ENCODE peak calls at places on chromosome 20, in five cellular contexts. C, F, R, Q and S are unnamed samples.

GRCh38 chr20:53866787-53867740 is 203.3 kb downstream of the BCAS1 start:
- DNase-seq in C (no peak), F (no peak), R (no peak), Q (no peak), S (no peak)

GRCh38 chr20:36461600-36462439 is 79.5 kb upstream of the MYL9 start:
- DNase-seq in C (peak; percentile 57), F (peak; percentile 47), R (peak; percentile 43), Q (peak; percentile 86), S (peak; percentile 57)

GRCh38 chr20:44211177-44212039 is 837 bp upstream of the OSER1 start:
- DNase-seq in C (peak; percentile 55), F (peak; percentile 47), R (no peak), Q (peak; percentile 75), S (no peak)

GRCh38 chr20:40279390-40279789 is 409.6 kb downstream of the MAFB start:
- DNase-seq in C (peak; percentile 27), F (peak; percentile 88), R (no peak), Q (peak; percentile 72), S (peak; percentile 69)

GRCh38 chr20:37319120-37319717 is 26.7 kb upstream of the SRC start:
- DNase-seq in C (no peak), F (no peak), R (no peak), Q (no peak), S (no peak)

GRCh38 chr20:20632644-20633043 is 79.8 kb downstream of the RALGAPA2 start:
- DNase-seq in C (no peak), F (no peak), R (no peak), Q (no peak), S (no peak)

GRCh38 chr20:10565191-10565921 is 108.4 kb downstream of the JAG1 start:
- DNase-seq in C (no peak), F (peak; percentile 90), R (no peak), Q (no peak), S (no peak)

GRCh38 chr20:54294094-54294493 is 86.2 kb downstream of the PFDN4 start:
- DNase-seq in C (no peak), F (no peak), R (no peak), Q (no peak), S (no peak)

GRCh38 chr20:35120012-35120701 is 27.0 kb downstream of the EDEM2 start:
- DNase-seq in C (no peak), F (peak; percentile 61), R (no peak), Q (peak; percentile 78), S (no peak)

GRCh38 chr20:57468523-57469417 is 56.2 kb downstream of the CTCFL start:
- DNase-seq in C (no peak), F (no peak), R (no peak), Q (no peak), S (no peak)
- H3K4me3 ChIP-seq in C (no peak overlapping the region), F (no peak overlapping the region), R (no peak overlapping the region), Q (no peak overlapping the region), S (no peak overlapping the region)

DNA sequence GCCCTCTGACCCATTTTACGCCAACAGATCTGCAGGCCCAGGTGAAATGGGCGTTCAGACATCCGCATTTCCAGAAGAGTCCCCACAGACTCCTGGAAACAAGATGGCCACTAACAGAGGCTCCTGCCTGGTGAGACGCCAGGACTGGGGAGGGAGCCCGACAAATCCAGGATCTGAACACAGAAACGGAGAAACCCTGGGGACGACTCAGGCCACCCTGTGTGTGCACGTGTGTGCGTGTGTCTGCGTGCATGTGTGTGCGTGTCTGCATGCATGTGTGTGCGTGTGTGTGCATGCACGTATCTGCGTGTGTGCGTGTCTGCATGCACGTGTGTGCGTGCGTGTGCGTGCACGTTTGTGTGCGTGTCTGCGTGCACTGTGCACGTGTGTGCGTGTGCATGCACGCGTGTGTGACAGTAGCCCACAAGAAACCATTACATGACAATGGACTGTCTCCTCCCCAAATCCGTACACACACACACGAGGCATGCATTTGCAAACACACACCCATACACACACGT is 24.9 kb downstream of the CHRNA4 start:
- DNase-seq in C (no peak), F (no peak), R (no peak), Q (no peak), S (no peak)
- H3K4me3 ChIP-seq in C (no peak overlapping the region), F (no peak overlapping the region), R (no peak overlapping the region), Q (no peak overlapping the region), S (no peak overlapping the region)

DNA sequence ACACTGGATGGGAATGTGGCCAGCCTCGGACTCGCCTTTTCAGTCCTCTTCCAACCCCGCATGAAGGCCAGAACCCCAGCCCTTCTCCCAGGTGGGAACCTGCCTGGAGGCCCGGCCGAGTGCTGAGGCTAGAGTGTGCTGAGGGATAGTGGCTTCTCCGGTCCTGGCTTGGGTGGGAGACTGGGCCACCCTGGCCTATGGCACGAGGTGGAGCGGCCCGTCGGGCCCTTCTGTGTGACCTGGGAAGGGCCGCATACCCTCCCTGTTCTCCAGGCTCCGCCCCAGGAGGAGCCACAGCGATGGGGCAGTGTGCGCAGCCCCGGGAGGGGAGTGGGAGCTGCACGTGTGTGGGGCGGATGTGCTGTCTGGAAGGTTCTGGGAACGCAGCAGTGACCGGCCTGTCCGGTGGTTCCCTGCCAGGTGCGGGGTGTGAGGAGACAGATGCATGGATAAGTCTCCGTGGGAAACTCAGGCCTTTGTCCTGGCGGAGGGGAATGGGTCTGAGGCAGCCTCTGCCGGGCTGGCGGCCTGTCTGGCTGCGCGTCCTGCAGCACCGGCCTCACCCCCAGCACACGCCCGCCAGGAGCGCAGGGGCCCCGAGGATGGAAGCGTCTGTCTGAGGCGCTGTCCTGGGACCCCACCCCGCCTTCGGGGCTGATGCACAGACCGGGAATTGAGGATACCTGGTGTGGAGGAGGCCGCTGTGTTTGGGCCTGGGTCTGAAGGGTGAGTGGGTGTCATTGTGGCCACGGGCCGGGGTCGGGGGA is 1.1 kb upstream of the BHLHE23 start:
- DNase-seq in C (no peak), F (no peak), R (no peak), Q (no peak), S (no peak)
- H3K4me3 ChIP-seq in C (no peak overlapping the region), F (no peak overlapping the region), R (no peak overlapping the region), Q (no peak overlapping the region), S (no peak overlapping the region)

GRCh38 chr20:49287555-49288249 is 9.8 kb upstream of the ZNFX1 start:
- DNase-seq in C (no peak), F (peak; percentile 73), R (no peak), Q (no peak), S (no peak)

GRCh38 chr20:49290608-49291191 is 12.8 kb upstream of the ZNFX1 start:
- DNase-seq in C (no peak), F (no peak), R (no peak), Q (no peak), S (no peak)

GRCh38 chr20:49288250-49288751 is 10.4 kb upstream of the ZNFX1 start:
- DNase-seq in C (no peak), F (no peak), R (no peak), Q (no peak), S (no peak)

GRCh38 chr20:49286689-49287551 is 9.1 kb upstream of the ZNFX1 start:
- DNase-seq in C (peak; percentile 68), F (no peak), R (no peak), Q (no peak), S (no peak)

GRCh38 chr20:49288784-49289696 is 11.2 kb upstream of the ZNFX1 start:
- DNase-seq in C (peak; percentile 31), F (no peak), R (no peak), Q (no peak), S (no peak)
- H3K4me3 ChIP-seq in C (no peak overlapping the region), F (no peak overlapping the region), R (no peak overlapping the region), Q (no peak overlapping the region), S (no peak overlapping the region)

GRCh38 chr20:32473231-32474008 is 111.7 kb downstream of the NOL4L start:
- DNase-seq in C (peak; percentile 71), F (no peak), R (no peak), Q (no peak), S (no peak)

GRCh38 chr20:32472581-32473207 is 112.4 kb downstream of the NOL4L start:
- DNase-seq in C (no peak), F (no peak), R (no peak), Q (no peak), S (no peak)

GRCh38 chr20:32474009-32474716 is 111.0 kb downstream of the NOL4L start:
- DNase-seq in C (peak; percentile 56), F (no peak), R (no peak), Q (no peak), S (peak; percentile 48)

GRCh38 chr20:32474967-32475819 is 109.9 kb downstream of the NOL4L start:
- DNase-seq in C (peak; percentile 96), F (peak; percentile 97), R (peak; percentile 90), Q (peak; percentile 91), S (peak; percentile 95)

DNA sequence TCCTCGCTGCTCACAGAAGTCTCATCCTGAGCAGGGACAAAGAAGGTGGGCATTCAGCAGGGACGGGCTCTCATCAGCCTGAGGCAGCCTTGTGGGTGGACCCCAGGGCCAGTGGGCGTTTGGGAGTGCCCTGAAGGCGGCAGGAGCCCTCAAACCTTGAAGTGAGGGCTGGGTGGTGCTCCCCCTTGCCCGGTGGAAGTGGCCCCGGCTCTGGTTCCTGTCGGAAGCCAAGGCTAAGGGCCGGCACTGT is 110.5 kb downstream of the NOL4L start:
- DNase-seq in C (no peak), F (no peak), R (no peak), Q (no peak), S (no peak)
- H3K4me3 ChIP-seq in C (peak overlapping the region; percentile 21), F (peak overlapping the region; percentile 51), R (peak overlapping the region; percentile 34), Q (peak overlapping the region; percentile 41), S (no peak overlapping the region)

GRCh38 chr20:46959081-46959692 is 64.5 kb downstream of the EYA2 start:
- DNase-seq in C (no peak), F (peak; percentile 94), R (no peak), Q (no peak), S (no peak)
- H3K4me3 ChIP-seq in C (no peak overlapping the region), F (no peak overlapping the region), R (no peak overlapping the region), Q (no peak overlapping the region), S (no peak overlapping the region)

DNA sequence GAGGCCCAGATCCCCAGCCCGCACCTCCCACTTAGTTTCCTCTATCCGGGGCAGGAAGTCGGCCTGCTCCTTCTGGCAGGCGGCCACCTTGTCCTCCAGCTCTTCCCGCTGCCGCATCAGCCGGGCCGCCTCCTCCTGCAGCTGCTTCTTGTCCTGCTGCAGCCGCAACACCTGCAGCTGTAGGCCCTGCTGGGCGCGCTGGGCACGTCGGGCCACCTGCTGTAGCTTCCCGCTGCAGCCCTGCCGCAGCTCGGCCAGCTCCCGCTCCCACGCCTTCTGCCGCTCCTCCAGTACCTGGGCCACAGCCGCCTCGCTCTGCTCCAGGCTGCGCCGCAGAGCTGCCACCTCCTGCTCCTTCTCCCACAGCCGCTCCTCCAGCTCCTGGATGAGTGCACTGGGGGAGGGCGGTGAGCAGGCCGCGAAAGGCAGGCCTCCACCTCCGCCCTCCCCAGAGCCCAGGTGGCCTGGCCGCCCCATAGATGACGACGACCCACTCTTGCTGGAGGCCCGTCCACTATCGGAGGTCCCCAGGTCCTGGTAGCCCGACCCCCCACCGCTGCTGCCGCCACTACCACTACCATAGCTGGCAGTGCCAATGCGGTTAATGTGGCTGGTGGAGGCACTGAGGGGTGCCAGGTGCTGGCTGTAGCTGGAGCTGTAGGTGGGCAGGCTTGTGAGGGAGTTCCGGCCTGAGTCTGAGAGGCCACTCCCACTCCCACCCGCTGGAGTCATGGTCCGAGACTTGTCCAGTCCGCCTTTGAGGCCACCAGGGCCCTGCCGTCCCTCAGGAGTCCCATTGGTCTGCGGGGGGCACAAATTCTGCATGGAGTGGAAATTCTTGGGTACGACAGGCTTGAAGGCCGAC is 6.0 kb upstream of the FASTKD5 start:
- DNase-seq in C (no peak), F (peak; percentile 57), R (no peak), Q (peak; percentile 67), S (peak; percentile 43)
- H3K4me3 ChIP-seq in C (no peak overlapping the region), F (no peak overlapping the region), R (no peak overlapping the region), Q (no peak overlapping the region), S (no peak overlapping the region)